ENCODE peak calls at places on chromosomes 6 and 20, in eight cellular contexts. C is GF-D8; L is AG09319; G is GM03348; N is stimulated activated CD4-positive, alpha-beta T cell treated with anti-CD3 and anti-CD28 coated beads, TNF-alpha, amount 100 ng/mL, for 24 hours; B is HT-29; Y is mammary epithelial cell; F is fibroblast of lung. R is an unnamed sample.

GRCh38 chr20:48892049-48892470 is 29.5 kb upstream of the ARFGEF2 start:
- DNase-seq in B (no peak), Y (no peak), G (no peak), C (no peak), N (no peak), F (no peak), L (no peak), R (no peak)

GRCh38 chr6:47195251-47195650 is 114.5 kb downstream of the TNFRSF21 start:
- DNase-seq in F (no peak), G (no peak), Y (no peak), B (no peak), N (no peak), C (no peak), L (no peak), R (no peak)

GRCh38 chr6:35754452-35755321 is 17.9 kb downstream of the ARMC12 start:
- DNase-seq in L (no peak), C (no peak), B (no peak), Y (no peak), F (peak), G (no peak), N (no peak), R (no peak)

GRCh38 chr6:41000248-41000647 is 38.8 kb downstream of the UNC5CL start:
- DNase-seq in B (no peak), G (no peak), C (no peak), Y (no peak), N (no peak), F (no peak), L (no peak), R (no peak)

GRCh38 chr6:138371720-138372119 is 6.0 kb upstream of the SMIM28 start:
- DNase-seq in L (no peak), N (no peak), F (peak), Y (no peak), B (peak), C (no peak), G (no peak), R (no peak)

GRCh38 chr6:156686429-156686939 is 90.7 kb upstream of the ARID1B start:
- DNase-seq in L (no peak), G (peak), Y (peak), C (peak), N (no peak), B (peak), F (peak), R (peak)

GRCh38 chr6:33752139-33753015 is 5.7 kb upstream of the IP6K3 start:
- DNase-seq in C (no peak), F (no peak), B (no peak), N (no peak), L (no peak), G (no peak), Y (peak), R (no peak)

GRCh38 chr6:21395121-21395520 is 198.4 kb upstream of the SOX4 start:
- DNase-seq in B (no peak), G (no peak), Y (peak), N (no peak), L (no peak), F (peak), C (no peak), R (no peak)

GRCh38 chr6:53294095-53294494 is 54.7 kb downstream of the ELOVL5 start:
- DNase-seq in Y (no peak), F (no peak), B (peak), L (no peak), C (no peak), G (peak), N (no peak), R (no peak)

GRCh38 chr20:45828589-45828988 is 1.5 kb upstream of the TNNC2 start:
- DNase-seq in C (no peak), Y (no peak), F (no peak), N (no peak), L (no peak), B (no peak), G (no peak), R (no peak)

R was measured in astrocyte of the spinal cord.